ENCODE peak calls at places on chromosomes 2 and 18, in seven cellular contexts. W is heart right ventricle; R is uterus; Q is CD8-positive, alpha-beta T cell; S is right cardiac atrium; N is cardiac muscle cell; T is neural progenitor cell. G is an unnamed sample.
A peak's percentile ranks its signal among the peaks of the same experiment; 100 is the strongest.

GRCh38 chr18:75393721-75394120 is 33.8 kb downstream of the SMIM21 start:
- DNase-seq in W (no peak), R (no peak), Q (no peak), S (no peak), N (no peak), T (no peak), G (no peak)

GRCh38 chr2:235157746-235158482 is 206.1 kb downstream of the SH3BP4 start:
- DNase-seq in W (no peak), R (no peak), Q (no peak), S (no peak), N (no peak), T (peak; percentile 27), G (no peak)

GRCh38 chr2:19355931-19356544 is 2.4 kb downstream of the OSR1 start:
- DNase-seq in W (no peak), R (no peak), Q (no peak), S (no peak), N (no peak), T (peak; percentile 32), G (no peak)

GRCh38 chr2:178871536-178871935 is 64.3 kb upstream of the TTN start:
- DNase-seq in W (no peak), R (no peak), Q (no peak), S (no peak), N (no peak), T (no peak), G (no peak)

GRCh38 chr2:37911296-37911888 is 13.7 kb upstream of the RMDN2 start:
- DNase-seq in W (no peak), R (no peak), Q (no peak), S (no peak), N (no peak), T (no peak), G (no peak)

GRCh38 chr2:55947759-55948158 is 24.2 kb upstream of the EFEMP1 start:
- DNase-seq in W (no peak), R (no peak), Q (no peak), S (no peak), N (no peak), T (no peak), G (no peak)

GRCh38 chr2:231601356-231602229 is 8.9 kb downstream of the TEX44 start:
- DNase-seq in W (peak; percentile 84), R (peak; percentile 77), Q (peak; percentile 74), S (peak; percentile 85), N (peak; percentile 91), T (peak; percentile 84), G (peak; percentile 81)

GRCh38 chr18:7824970-7825369 is 257.9 kb downstream of the PTPRM start:
- DNase-seq in W (peak; percentile 84), R (no peak), Q (no peak), S (peak; percentile 58), N (no peak), T (no peak), G (peak; percentile 63)

GRCh38 chr18:25503567-25504081 is 151.7 kb upstream of the ZNF521 start:
- DNase-seq in W (peak; percentile 63), R (peak; percentile 69), Q (no peak), S (peak; percentile 52), N (peak; percentile 55), T (peak; percentile 57), G (peak; percentile 47)

GRCh38 chr2:20584045-20584636 is 66.8 kb downstream of the HS1BP3 start:
- DNase-seq in W (no peak), R (no peak), Q (no peak), S (no peak), N (no peak), T (no peak), G (no peak)

GRCh38 chr18:35193313-35193712 is 47.5 kb upstream of the ZNF397 start:
- DNase-seq in W (no peak), R (no peak), Q (no peak), S (no peak), N (no peak), T (no peak), G (no peak)

GRCh38 chr18:55307505-55307904 is 280.5 kb downstream of the TCF4 start:
- DNase-seq in W (no peak), R (no peak), Q (no peak), S (no peak), N (no peak), T (no peak), G (no peak)

GRCh38 chr2:164815071-164815793 is 26.4 kb downstream of the COBLL1 start:
- DNase-seq in W (no peak), R (no peak), Q (no peak), S (no peak), N (no peak), T (no peak), G (no peak)

GRCh38 chr2:236284208-236284607 is 20.0 kb upstream of the ASB18 start:
- DNase-seq in W (peak; percentile 28), R (no peak), Q (no peak), S (no peak), N (no peak), T (no peak), G (no peak)

GRCh38 chr2:43837033-43837432 is 1.6 kb downstream of the ABCG5 start:
- DNase-seq in W (no peak), R (no peak), Q (no peak), S (no peak), N (no peak), T (no peak), G (no peak)

GRCh38 chr18:13831864-13832508 is 8.0 kb downstream of the MC5R start:
- DNase-seq in W (no peak), R (no peak), Q (no peak), S (no peak), N (no peak), T (peak; percentile 35), G (no peak)

GRCh38 chr18:76507830-76508381 is 12.9 kb upstream of the ZNF516 start:
- DNase-seq in W (no peak), R (no peak), Q (no peak), S (no peak), N (no peak), T (no peak), G (no peak)

GRCh38 chr2:219125225-219125885 is 35.3 kb downstream of the NHEJ1 start:
- DNase-seq in W (no peak), R (peak; percentile 31), Q (no peak), S (peak; percentile 81), N (no peak), T (no peak), G (peak; percentile 22)

GRCh38 chr2:171342014-171342413 is 91.8 kb downstream of the METTL8 start:
- DNase-seq in W (no peak), R (no peak), Q (no peak), S (no peak), N (no peak), T (no peak), G (no peak)

GRCh38 chr2:180202591-180202990 is 195.5 kb upstream of the CWC22 start:
- DNase-seq in W (peak; percentile 5), R (no peak), Q (no peak), S (no peak), N (no peak), T (no peak), G (no peak)

GRCh38 chr2:66771359-66771978 is 336.5 kb downstream of the MEIS1 start:
- DNase-seq in W (no peak), R (no peak), Q (no peak), S (no peak), N (no peak), T (no peak), G (no peak)

GRCh38 chr2:393711-394696 is 106.1 kb upstream of the ALKAL2 start:
- DNase-seq in W (no peak), R (no peak), Q (peak; percentile 49), S (no peak), N (no peak), T (no peak), G (no peak)

GRCh38 chr2:157743051-157743450 is 114.4 kb upstream of the ACVR1C start:
- DNase-seq in W (no peak), R (no peak), Q (no peak), S (no peak), N (no peak), T (no peak), G (no peak)

GRCh38 chr2:182228073-182228473 is 198.8 kb downstream of the PDE1A start:
- DNase-seq in W (no peak), R (no peak), Q (no peak), S (no peak), N (no peak), T (no peak), G (no peak)

GRCh38 chr2:27495840-27496356 is 741 bp upstream of the GCKR start:
- DNase-seq in W (no peak), R (no peak), Q (no peak), S (no peak), N (no peak), T (no peak), G (no peak)

GRCh38 chr2:200040831-200041230 is 85.4 kb downstream of the MAIP1 start:
- DNase-seq in W (no peak), R (no peak), Q (no peak), S (no peak), N (no peak), T (no peak), G (no peak)

GRCh38 chr2:200042102-200042735 is 86.8 kb downstream of the MAIP1 start:
- DNase-seq in W (no peak), R (no peak), Q (no peak), S (no peak), N (no peak), T (no peak), G (no peak)

GRCh38 chr2:200048421-200048820 is 93.0 kb downstream of the MAIP1 start:
- DNase-seq in W (no peak), R (no peak), Q (no peak), S (no peak), N (no peak), T (no peak), G (no peak)

GRCh38 chr2:200042944-200043343 is 87.6 kb downstream of the MAIP1 start:
- DNase-seq in W (no peak), R (no peak), Q (no peak), S (no peak), N (no peak), T (no peak), G (no peak)

GRCh38 chr2:200044453-200044852 is 89.1 kb downstream of the MAIP1 start:
- DNase-seq in W (no peak), R (no peak), Q (no peak), S (no peak), N (no peak), T (no peak), G (no peak)
- H3K27me3 ChIP-seq in W (no peaks in the 10 kb centered on the region), R (no peaks in the 10 kb centered on the region), Q (no peaks in the 10 kb centered on the region), S (no peaks in the 10 kb centered on the region), N (no peaks in the 10 kb centered on the region), T (no peaks in the 10 kb centered on the region), G (no peaks in the 10 kb centered on the region)

GRCh38 chr2:96984300-96984699 is 2.1 kb downstream of the FAM178B start:
- DNase-seq in W (no peak), R (no peak), Q (no peak), S (no peak), N (no peak), T (no peak), G (no peak)
- H3K27me3 ChIP-seq in W (peaks cover 22% of the 10 kb centered on the region), R (no peaks in the 10 kb centered on the region), Q (no peaks in the 10 kb centered on the region), S (no peaks in the 10 kb centered on the region), N (no peaks in the 10 kb centered on the region), T (no peaks in the 10 kb centered on the region), G (peaks cover 39% of the 10 kb centered on the region)

DNA sequence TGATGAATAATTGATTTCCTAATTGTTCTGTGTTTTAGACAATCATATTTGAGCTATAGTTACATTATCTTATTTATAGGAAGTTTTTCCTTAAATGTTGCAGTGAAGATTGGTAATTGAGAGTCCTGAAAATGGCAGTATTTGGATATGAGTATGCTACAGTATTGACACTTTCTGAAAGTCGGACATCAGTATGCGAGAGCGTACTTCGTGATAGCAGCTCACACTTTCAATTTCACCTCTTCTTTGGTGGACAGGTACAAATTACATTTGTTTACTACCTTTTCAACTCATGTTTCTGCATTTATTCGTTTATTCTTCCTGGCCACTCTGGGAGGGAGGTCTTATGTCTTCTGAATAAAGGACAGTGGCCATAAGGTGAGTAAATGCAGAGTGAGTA is 38.7 kb downstream of the EML4 start:
- DNase-seq in W (no peak), R (no peak), Q (no peak), S (no peak), N (no peak), T (no peak), G (no peak)
- H3K27me3 ChIP-seq in W (no peaks in the 10 kb centered on the region), R (no peaks in the 10 kb centered on the region), Q (no peaks in the 10 kb centered on the region), S (no peaks in the 10 kb centered on the region), N (no peaks in the 10 kb centered on the region), T (no peaks in the 10 kb centered on the region), G (no peaks in the 10 kb centered on the region)

GRCh38 chr2:83394134-83394965 is 1064.7 kb downstream of the SUCLG1 start:
- DNase-seq in W (no peak), R (no peak), Q (no peak), S (no peak), N (no peak), T (no peak), G (no peak)
- H3K27me3 ChIP-seq in W (no peaks in the 10 kb centered on the region), R (no peaks in the 10 kb centered on the region), Q (no peaks in the 10 kb centered on the region), S (no peaks in the 10 kb centered on the region), N (no peaks in the 10 kb centered on the region), T (no peaks in the 10 kb centered on the region), G (no peaks in the 10 kb centered on the region)